ENCODE peak calls at places on chromosomes 2 and 18, in four cellular contexts. I is iPS-NIHi11, X is mesenchymal stem cell, H is endothelial cell of umbilical vein. G is an unnamed sample.

GRCh38 chr18:31791817-31792579 is 31.3 kb upstream of the SLC25A52 start:
- DNase-seq in H (no peak), X (no peak), I (no peak), G (no peak)

GRCh38 chr2:215982465-215982875 is 30.9 kb downstream of the MREG start:
- DNase-seq in H (no peak), I (no peak), X (no peak), G (no peak)

GRCh38 chr2:134836986-134837385 is 1.4 kb upstream of the ACMSD start:
- DNase-seq in I (no peak), H (no peak), X (no peak), G (no peak)

GRCh38 chr2:135773917-135774316 is 32.3 kb downstream of the UBXN4 start:
- DNase-seq in H (peak), I (no peak), X (peak), G (no peak)

GRCh38 chr2:226579519-226579918 is 220.1 kb downstream of the IRS1 start:
- DNase-seq in I (no peak), H (no peak), X (peak), G (no peak)

GRCh38 chr18:26456070-26456491 is 92.3 kb downstream of the KCTD1 start:
- DNase-seq in H (no peak), X (no peak), I (no peak), G (no peak)

GRCh38 chr2:76563730-76564129 is 853.0 kb upstream of the GCFC2 start:
- DNase-seq in X (no peak), H (no peak), I (no peak), G (no peak)

GRCh38 chr18:79465392-79465991 is 69.8 kb downstream of the NFATC1 start:
- DNase-seq in X (no peak), I (peak), H (peak), G (no peak)

GRCh38 chr18:3245853-3246635 is 1.6 kb upstream of the MYL12A start:
- DNase-seq in I (peak), X (peak), H (peak), G (peak)